ENCODE peak calls at places on chromosomes 2 and 18, in eight cellular contexts. V, D, B, O, P, E, M and S are unnamed samples.

GRCh38 chr2:217839073-217839749 is 163.6 kb downstream of the TNS1 start:
- DNase-seq in V (no peak), D (no peak), B (no peak), O (no peak), P (no peak), E (no peak), M (no peak), S (no peak)

GRCh38 chr2:101794141-101794540 is 96.6 kb downstream of the MAP4K4 start:
- DNase-seq in V (no peak), D (no peak), B (no peak), O (no peak), P (no peak), E (no peak), M (no peak), S (no peak)

GRCh38 chr2:64063924-64064331 is 44.7 kb upstream of the VPS54 start:
- DNase-seq in V (peak; percentile 68), D (no peak), B (no peak), O (no peak), P (peak; percentile 57), E (no peak), M (peak; percentile 91), S (no peak)

GRCh38 chr2:201858781-201859180 is 52.4 kb downstream of the CDK15 start:
- DNase-seq in V (peak; percentile 41), D (no peak), B (no peak), O (no peak), P (peak; percentile 35), E (no peak), M (peak; percentile 31), S (no peak)

GRCh38 chr2:44615950-44616518 is 254.3 kb downstream of the CAMKMT start:
- DNase-seq in V (no peak), D (no peak), B (no peak), O (no peak), P (no peak), E (no peak), M (no peak), S (no peak)

GRCh38 chr2:212863185-212863588 is 288.2 kb downstream of the IKZF2 start:
- DNase-seq in V (peak; percentile 6), D (peak; percentile 6), B (peak; percentile 45), O (no peak), P (peak; percentile 18), E (no peak), M (peak; percentile 28), S (no peak)

GRCh38 chr2:79729532-79729931 is 216.7 kb downstream of the CTNNA2 start:
- DNase-seq in V (no peak), D (no peak), B (no peak), O (no peak), P (no peak), E (no peak), M (no peak), S (no peak)

GRCh38 chr2:169509955-169510354 is 453 bp downstream of the KLHL41 start:
- DNase-seq in V (no peak), D (no peak), B (no peak), O (no peak), P (no peak), E (no peak), M (no peak), S (no peak)

GRCh38 chr2:15914981-15915380 is 25.4 kb upstream of the MYCN start:
- DNase-seq in V (no peak), D (no peak), B (no peak), O (no peak), P (no peak), E (no peak), M (no peak), S (no peak)

GRCh38 chr2:128284841-128285240 is 33.8 kb downstream of the HS6ST1 start:
- DNase-seq in V (no peak), D (no peak), B (no peak), O (no peak), P (no peak), E (peak; percentile 71), M (no peak), S (no peak)

GRCh38 chr2:52717836-52718235 is 1049.8 kb upstream of the CHAC2 start:
- DNase-seq in V (no peak), D (no peak), B (no peak), O (no peak), P (no peak), E (no peak), M (no peak), S (no peak)

GRCh38 chr2:62511636-62512035 is 5.6 kb upstream of the TMEM17 start:
- DNase-seq in V (no peak), D (no peak), B (no peak), O (no peak), P (no peak), E (no peak), M (no peak), S (no peak)

GRCh38 chr18:21389283-21389682 is 147.3 kb downstream of the GREB1L start:
- DNase-seq in V (no peak), D (no peak), B (no peak), O (no peak), P (no peak), E (no peak), M (no peak), S (no peak)
- TF ChIP-seq CTCF in V (no peak), D (no peak), B (no peak), O (no peak), P (no peak), E (peak; percentile 55), M (no peak), S (no peak)

GRCh38 chr18:12886498-12887126 is 2.6 kb upstream of the PTPN2 start:
- DNase-seq in V (no peak), D (peak; percentile 46), B (no peak), O (no peak), P (no peak), E (no peak), M (no peak), S (no peak)
- TF ChIP-seq CTCF in V (peak; percentile 40), D (peak; percentile 46), B (no peak), O (no peak), P (no peak), E (peak; percentile 69), M (peak; percentile 46), S (no peak)

GRCh38 chr2:233925402-233925801 is 8.2 kb downstream of the TRPM8 start:
- DNase-seq in V (no peak), D (no peak), B (no peak), O (no peak), P (no peak), E (no peak), M (no peak), S (no peak)

GRCh38 chr2:233926806-233927205 is 9.6 kb downstream of the TRPM8 start:
- DNase-seq in V (no peak), D (no peak), B (no peak), O (peak; percentile 63), P (no peak), E (no peak), M (peak; percentile 8), S (no peak)

GRCh38 chr2:233934524-233934923 is 17.4 kb downstream of the TRPM8 start:
- DNase-seq in V (no peak), D (no peak), B (no peak), O (no peak), P (no peak), E (no peak), M (no peak), S (no peak)

GRCh38 chr2:233928594-233929351 is 11.6 kb downstream of the TRPM8 start:
- DNase-seq in V (peak; percentile 54), D (peak; percentile 54), B (no peak), O (no peak), P (peak; percentile 27), E (no peak), M (peak; percentile 39), S (no peak)

DNA sequence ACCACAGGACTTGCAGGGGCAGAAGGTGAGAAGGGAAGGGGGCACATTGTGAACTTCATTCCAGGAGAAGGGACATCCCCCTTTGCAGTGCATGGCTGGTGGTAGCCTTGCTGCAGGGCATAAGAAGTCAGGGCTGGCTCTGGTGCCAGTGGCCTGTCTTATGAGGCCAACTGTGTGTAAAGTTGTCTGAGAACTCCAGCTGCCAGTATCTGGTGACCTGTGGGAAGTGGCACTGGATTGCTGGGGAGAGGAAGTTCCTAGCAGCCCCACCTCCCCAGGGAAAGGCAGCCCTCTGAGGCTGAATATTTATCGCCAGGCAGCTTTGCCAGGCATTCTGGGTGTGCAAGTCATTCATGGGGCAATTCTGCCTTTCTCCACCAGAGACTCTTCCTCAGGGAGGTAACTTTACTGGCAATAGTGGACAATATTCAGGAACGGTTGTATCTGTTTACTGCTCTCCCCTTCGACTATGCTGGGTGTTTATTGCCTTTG is 12.2 kb downstream of the TRPM8 start:
- DNase-seq in V (no peak), D (no peak), B (no peak), O (no peak), P (no peak), E (no peak), M (no peak), S (no peak)
- TF ChIP-seq CTCF in V (peak; percentile 19), D (no peak), B (no peak), O (no peak), P (no peak), E (no peak), M (no peak), S (no peak)

GRCh38 chr2:166060191-166060590 is 67.6 kb downstream of the SCN1A start:
- DNase-seq in V (no peak), D (no peak), B (no peak), O (no peak), P (no peak), E (no peak), M (no peak), S (no peak)

GRCh38 chr2:166057363-166058169 is 70.3 kb downstream of the SCN1A start:
- DNase-seq in V (peak; percentile 29), D (no peak), B (no peak), O (no peak), P (peak; percentile 37), E (no peak), M (peak; percentile 62), S (no peak)
- TF ChIP-seq CTCF in V (peak; percentile 51), D (peak; percentile 81), B (no peak), O (no peak), P (peak; percentile 57), E (peak; percentile 92), M (peak; percentile 54), S (no peak)

DNA sequence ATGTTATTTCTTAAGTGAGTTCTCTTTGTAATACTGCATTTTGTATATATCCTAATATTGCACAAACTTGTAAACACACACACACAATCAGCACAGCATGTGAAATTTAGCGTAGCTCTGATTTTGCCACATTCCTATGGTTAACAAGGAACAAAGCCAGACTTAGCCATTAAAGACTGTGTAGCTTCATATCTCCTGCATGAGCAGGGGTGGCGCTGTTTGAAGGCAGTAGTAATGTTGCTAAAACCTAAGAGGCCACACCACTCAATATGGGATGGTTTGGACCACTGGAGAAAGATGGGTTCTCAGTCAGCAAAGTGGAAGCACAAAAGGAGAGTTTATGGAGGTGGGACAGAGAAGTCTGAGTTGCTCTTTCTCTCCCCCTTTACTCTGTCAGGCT is 61.1 kb upstream of the RND3 start:
- DNase-seq in V (peak; percentile 47), D (peak; percentile 30), B (no peak), O (no peak), P (peak; percentile 55), E (no peak), M (no peak), S (no peak)
- TF ChIP-seq CTCF in V (peak; percentile 49), D (peak; percentile 45), B (no peak), O (no peak), P (peak; percentile 50), E (peak; percentile 66), M (peak; percentile 36), S (no peak)

DNA sequence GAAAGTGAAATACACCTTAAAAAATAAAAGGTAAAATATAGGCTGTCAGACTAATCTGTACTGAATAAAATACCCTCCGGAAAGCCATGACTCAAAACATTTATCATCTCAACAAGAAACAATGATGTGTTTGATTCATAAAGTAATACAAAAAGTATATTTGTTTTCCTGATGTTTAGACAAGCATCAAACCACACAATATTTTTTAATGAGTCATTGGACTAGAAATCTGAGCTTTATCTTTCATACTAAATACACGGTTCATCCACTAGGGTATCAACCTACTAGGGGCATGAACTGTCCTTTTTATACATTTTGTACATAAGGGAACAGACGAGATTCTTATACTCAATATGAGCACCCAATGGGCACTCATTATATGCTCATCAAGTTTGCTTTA is 31.3 kb downstream of the CD226 start:
- DNase-seq in V (no peak), D (no peak), B (no peak), O (no peak), P (no peak), E (no peak), M (no peak), S (no peak)
- TF ChIP-seq CTCF in V (no peak), D (no peak), B (no peak), O (no peak), P (no peak), E (no peak), M (no peak), S (no peak)